ENCODE peak calls at places on chromosomes 3 and 15, in eight cellular contexts. W is neural progenitor cell, O is endothelial cell of umbilical vein, A is H9, R is HepG2, N is HCT116, C is IMR-90, D is DND-41. Z is an unnamed sample.

GRCh38 chr15:83613716-83614115 is 40.2 kb upstream of the ADAMTSL3 start:
- DNase-seq in A (no peak), D (no peak), C (no peak), N (no peak), R (no peak), O (no peak), W (no peak), Z (peak; percentile 23)

GRCh38 chr3:27125821-27126501 is 243.2 kb downstream of the NEK10 start:
- DNase-seq in R (no peak), C (no peak), O (no peak), N (no peak), A (no peak), D (no peak), W (no peak), Z (no peak)

GRCh38 chr15:49706805-49707204 is 86.0 kb downstream of the DTWD1 start:
- DNase-seq in R (no peak), W (no peak), O (no peak), C (no peak), N (no peak), D (no peak), A (no peak), Z (no peak)

GRCh38 chr3:9455596-9455995 is 58.2 kb downstream of the SETD5 start:
- DNase-seq in R (no peak), C (no peak), D (no peak), O (peak; percentile 52), N (no peak), W (no peak), A (no peak), Z (no peak)

GRCh38 chr15:27796405-27797085 is 302.6 kb downstream of the OCA2 start:
- DNase-seq in R (no peak), A (no peak), D (no peak), W (no peak), N (no peak), C (no peak), O (no peak), Z (no peak)

GRCh38 chr3:32913790-32914446 is 37.5 kb upstream of the CCR4 start:
- DNase-seq in W (no peak), C (no peak), D (no peak), N (no peak), O (no peak), A (no peak), R (no peak), Z (no peak)

GRCh38 chr3:12796171-12797123 is at the start of gene CAND2:
- DNase-seq in W (peak; percentile 75), O (peak; percentile 51), N (no peak), D (peak; percentile 62), R (no peak), A (peak; percentile 56), C (peak; percentile 37), Z (no peak)

GRCh38 chr3:105987809-105988208 is 119.0 kb upstream of the CBLB start:
- DNase-seq in N (no peak), O (no peak), R (no peak), D (no peak), W (no peak), A (no peak), C (no peak), Z (no peak)

GRCh38 chr15:63221346-63221745 is 31.9 kb downstream of the RAB8B start:
- DNase-seq in A (no peak), N (no peak), O (peak; percentile 72), D (no peak), C (peak; percentile 37), W (no peak), R (no peak), Z (peak; percentile 75)

GRCh38 chr3:192957441-192957951 is 39.8 kb upstream of the MB21D2 start:
- DNase-seq in A (no peak), N (no peak), O (peak; percentile 90), D (no peak), W (no peak), R (no peak), C (peak; percentile 94), Z (peak; percentile 74)

GRCh38 chr3:174767853-174768382 is 91.2 kb upstream of the NAALADL2 start:
- DNase-seq in N (no peak), A (no peak), O (peak; percentile 65), W (no peak), R (no peak), D (no peak), C (peak; percentile 56), Z (peak; percentile 74)

GRCh38 chr15:42404461-42405235 is 45.3 kb downstream of the CAPN3 start:
- DNase-seq in O (no peak), D (no peak), C (no peak), W (no peak), A (no peak), R (peak; percentile 25), N (no peak), Z (no peak)

GRCh38 chr3:12681586-12682371 is 17.9 kb upstream of the RAF1 start:
- DNase-seq in O (no peak), C (peak; percentile 78), A (no peak), N (no peak), W (no peak), R (no peak), D (no peak), Z (peak; percentile 25)

GRCh38 chr15:77409259-77410156 is 10.4 kb downstream of the PEAK1 start:
- DNase-seq in O (no peak), R (no peak), N (no peak), A (no peak), W (no peak), C (no peak), D (peak; percentile 21), Z (no peak)

GRCh38 chr3:42772670-42773408 is at the start of gene CCDC13:
- DNase-seq in N (no peak), D (peak; percentile 78), W (peak; percentile 97), A (peak; percentile 95), R (no peak), O (peak; percentile 95), C (peak; percentile 84), Z (no peak)

GRCh38 chr15:87287156-87287555 is 969.4 kb downstream of the NTRK3 start:
- DNase-seq in C (peak; percentile 0), W (no peak), R (no peak), N (no peak), O (no peak), A (no peak), D (no peak), Z (peak; percentile 66)

GRCh38 chr3:14368885-14369284 is 33.5 kb upstream of the SLC6A6 start:
- DNase-seq in N (no peak), O (no peak), C (no peak), R (no peak), A (no peak), D (no peak), W (no peak), Z (no peak)

GRCh38 chr3:62558549-62559112 is 185.3 kb upstream of the FEZF2 start:
- DNase-seq in C (peak; percentile 13), A (peak; percentile 64), O (peak; percentile 29), N (no peak), D (peak; percentile 10), W (peak; percentile 71), R (peak; percentile 7), Z (peak; percentile 24)

GRCh38 chr3:162610261-162610660 is 1113.7 kb downstream of the OTOL1 start:
- DNase-seq in R (no peak), W (no peak), A (peak; percentile 31), O (no peak), D (no peak), C (no peak), N (no peak), Z (no peak)

GRCh38 chr15:46365612-46366011 is 730.8 kb downstream of the SQOR start:
- DNase-seq in C (no peak), W (no peak), N (no peak), D (no peak), A (no peak), O (no peak), R (no peak), Z (peak; percentile 1)

GRCh38 chr15:26460165-26460564 is 312.7 kb downstream of the GABRB3 start:
- DNase-seq in C (no peak), D (no peak), W (no peak), R (no peak), N (no peak), A (no peak), O (no peak), Z (no peak)

GRCh38 chr15:26461847-26462608 is 310.8 kb downstream of the GABRB3 start:
- DNase-seq in O (no peak), R (no peak), D (no peak), C (no peak), A (no peak), N (no peak), W (no peak), Z (no peak)
- H3K9me3 ChIP-seq in O (peaks cover 8% of the 10 kb centered on the region), R (peaks cover 100% of the 10 kb centered on the region), D (peaks cover 3% of the 10 kb centered on the region), C (peaks cover 21% of the 10 kb centered on the region), A (peaks cover 2% of the 10 kb centered on the region), N (peaks cover 6% of the 10 kb centered on the region), W (no peaks in the 10 kb centered on the region), Z (peaks cover 4% of the 10 kb centered on the region)

GRCh38 chr15:22955544-22956085 is 24.6 kb downstream of the CYFIP1 start:
- DNase-seq in A (no peak), D (no peak), W (no peak), R (no peak), N (no peak), C (no peak), O (no peak), Z (no peak)

GRCh38 chr15:22954798-22955543 is 25.2 kb downstream of the CYFIP1 start:
- DNase-seq in O (no peak), W (no peak), N (no peak), C (no peak), D (no peak), A (no peak), R (peak; percentile 29), Z (peak; percentile 20)

GRCh38 chr15:22958487-22959280 is 21.5 kb downstream of the CYFIP1 start:
- DNase-seq in C (no peak), D (no peak), R (no peak), N (no peak), O (no peak), W (no peak), A (no peak), Z (no peak)

GRCh38 chr15:22956257-22956979 is 23.8 kb downstream of the CYFIP1 start:
- DNase-seq in W (peak; percentile 25), C (no peak), O (peak; percentile 84), A (no peak), R (no peak), D (no peak), N (no peak), Z (no peak)

GRCh38 chr15:22956980-22957264 is 23.2 kb downstream of the CYFIP1 start:
- DNase-seq in R (no peak), N (no peak), W (no peak), D (no peak), O (no peak), C (no peak), A (no peak), Z (no peak)
- H4K20me1 ChIP-seq in R (peaks cover 29% of the 10 kb centered on the region), N (no peaks in the 10 kb centered on the region), W (peaks cover 83% of the 10 kb centered on the region), D (peaks cover 7% of the 10 kb centered on the region), O (peaks cover 3% of the 10 kb centered on the region), C (peaks cover 88% of the 10 kb centered on the region), A (no peaks in the 10 kb centered on the region), Z (peaks cover 6% of the 10 kb centered on the region)

GRCh38 chr3:59790241-59790640 is 740.4 kb upstream of the CFAP20DC start:
- DNase-seq in O (no peak), D (no peak), A (no peak), W (no peak), N (no peak), R (no peak), C (no peak), Z (no peak)
- H3K4me1 ChIP-seq in O (no peaks in the 10 kb centered on the region), D (peaks cover 11% of the 10 kb centered on the region), A (no peaks in the 10 kb centered on the region), W (peaks cover under 1% of the 10 kb centered on the region), N (no peaks in the 10 kb centered on the region), R (no peaks in the 10 kb centered on the region), C (no peaks in the 10 kb centered on the region), Z (no peaks in the 10 kb centered on the region)

DNA sequence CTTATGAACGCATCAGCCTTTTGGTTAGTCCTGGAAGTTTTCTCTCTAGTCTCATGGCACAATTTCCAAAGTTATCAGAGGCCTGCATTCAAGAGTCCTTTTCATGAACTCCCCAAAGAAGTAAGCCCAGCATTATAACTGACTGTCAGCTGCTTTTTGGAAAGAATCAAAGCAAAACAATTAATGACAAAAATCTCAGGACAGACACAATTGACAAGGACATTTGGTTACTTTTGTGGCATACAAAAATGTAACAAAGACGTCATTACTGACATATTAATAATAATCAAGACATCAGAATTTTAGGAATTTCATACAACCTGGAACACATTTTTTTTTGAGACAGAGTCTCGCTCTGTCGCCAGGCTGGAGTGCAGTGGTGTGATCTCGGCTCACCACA is 21.2 kb downstream of the KATNBL1 start:
- DNase-seq in O (no peak), W (no peak), N (no peak), R (no peak), A (no peak), D (no peak), C (no peak), Z (no peak)
- H3K9me3 ChIP-seq in O (no peaks in the 10 kb centered on the region), W (no peaks in the 10 kb centered on the region), N (no peaks in the 10 kb centered on the region), R (no peaks in the 10 kb centered on the region), A (no peaks in the 10 kb centered on the region), D (no peaks in the 10 kb centered on the region), C (no peaks in the 10 kb centered on the region), Z (no peaks in the 10 kb centered on the region)